ENCODE peak calls at places on chromosome 1, in nine cellular contexts. J, U, B, L, K, C, E, I and V are unnamed samples.

GRCh38 chr1:77762072-77762476 is 2.4 kb upstream of the USP33 start:
- DNase-seq in J (no peak), U (no peak), B (no peak), L (no peak), K (no peak), C (no peak), E (no peak), I (peak), V (peak)

GRCh38 chr1:67834246-67834877 is 1.1 kb upstream of the GNG12 start:
- DNase-seq in J (no peak), U (no peak), B (no peak), L (no peak), K (no peak), C (no peak), E (no peak), I (no peak), V (no peak)

GRCh38 chr1:96973605-96974004 is 252.0 kb downstream of the PTBP2 start:
- DNase-seq in J (no peak), U (no peak), B (no peak), L (peak), K (no peak), C (no peak), E (no peak), I (no peak), V (no peak)

GRCh38 chr1:119112791-119113190 is 27.7 kb downstream of the WARS2 start:
- DNase-seq in J (no peak), U (no peak), B (no peak), L (no peak), K (no peak), C (no peak), E (no peak), I (no peak), V (no peak)

GRCh38 chr1:33330906-33331305 is 10.0 kb upstream of the A3GALT2 start:
- DNase-seq in J (no peak), U (no peak), B (no peak), L (no peak), K (no peak), C (peak), E (no peak), I (no peak), V (no peak)

GRCh38 chr1:226553594-226554279 is 5.2 kb downstream of the STUM start:
- DNase-seq in J (no peak), U (no peak), B (no peak), L (no peak), K (no peak), C (no peak), E (no peak), I (peak), V (no peak)

GRCh38 chr1:84253891-84254290 is 47.6 kb upstream of the SAMD13 start:
- DNase-seq in J (peak), U (no peak), B (no peak), L (peak), K (no peak), C (no peak), E (no peak), I (no peak), V (no peak)

GRCh38 chr1:156963621-156964020 is 43.2 kb downstream of the LRRC71 start:
- DNase-seq in J (no peak), U (peak), B (no peak), L (no peak), K (no peak), C (peak), E (no peak), I (no peak), V (no peak)

GRCh38 chr1:57860333-57860732 is 436.5 kb upstream of the DAB1 start:
- DNase-seq in J (no peak), U (no peak), B (no peak), L (no peak), K (no peak), C (no peak), E (no peak), I (no peak), V (no peak)

GRCh38 chr1:226821719-226822085 is 48.7 kb upstream of the PSEN2 start:
- DNase-seq in J (no peak), U (no peak), B (no peak), L (no peak), K (no peak), C (no peak), E (no peak), I (no peak), V (no peak)

GRCh38 chr1:171389176-171389575 is 75.2 kb downstream of the FMO4 start:
- DNase-seq in J (no peak), U (no peak), B (no peak), L (no peak), K (no peak), C (no peak), E (no peak), I (no peak), V (no peak)

GRCh38 chr1:203346060-203346754 is 4.7 kb downstream of the FMOD start:
- DNase-seq in J (no peak), U (no peak), B (no peak), L (no peak), K (no peak), C (no peak), E (peak), I (no peak), V (peak)

GRCh38 chr1:202023033-202023433 is 12.6 kb downstream of the ELF3 start:
- DNase-seq in J (no peak), U (peak), B (no peak), L (peak), K (no peak), C (no peak), E (no peak), I (no peak), V (no peak)

GRCh38 chr1:221766210-221766609 is 24.3 kb upstream of the DUSP10 start:
- DNase-seq in J (no peak), U (no peak), B (no peak), L (no peak), K (no peak), C (no peak), E (no peak), I (no peak), V (no peak)

GRCh38 chr1:53139911-53140310 is 2.5 kb downstream of the SLC1A7 start:
- DNase-seq in J (no peak), U (no peak), B (no peak), L (no peak), K (no peak), C (no peak), E (no peak), I (no peak), V (no peak)

GRCh38 chr1:36911631-36912364 is 122.5 kb downstream of the GRIK3 start:
- DNase-seq in J (no peak), U (no peak), B (no peak), L (no peak), K (no peak), C (no peak), E (no peak), I (no peak), V (no peak)

GRCh38 chr1:35264861-35265260 is 3.6 kb upstream of the ZMYM4 start:
- DNase-seq in J (no peak), U (peak), B (no peak), L (peak), K (no peak), C (no peak), E (no peak), I (no peak), V (no peak)

GRCh38 chr1:171801395-171801990 is 20.0 kb downstream of the METTL13 start:
- DNase-seq in J (no peak), U (no peak), B (no peak), L (no peak), K (no peak), C (no peak), E (no peak), I (peak), V (peak)

GRCh38 chr1:184877992-184878391 is 96.3 kb downstream of the NIBAN1 start:
- DNase-seq in J (no peak), U (no peak), B (no peak), L (no peak), K (no peak), C (no peak), E (no peak), I (no peak), V (no peak)

GRCh38 chr1:231691618-231692259 is 65.1 kb downstream of the DISC1 start:
- DNase-seq in J (peak), U (no peak), B (no peak), L (no peak), K (no peak), C (no peak), E (no peak), I (peak), V (peak)

GRCh38 chr1:245894843-245895242 is 612.2 kb downstream of the SMYD3 start:
- DNase-seq in J (no peak), U (no peak), B (no peak), L (no peak), K (no peak), C (no peak), E (no peak), I (no peak), V (no peak)

GRCh38 chr1:52792002-52792401 is 50.6 kb upstream of the ZYG11A start:
- DNase-seq in J (no peak), U (no peak), B (no peak), L (no peak), K (no peak), C (no peak), E (no peak), I (no peak), V (no peak)

GRCh38 chr1:8202182-8202905 is 115.6 kb upstream of the SLC45A1 start:
- DNase-seq in J (peak), U (no peak), B (no peak), L (peak), K (no peak), C (peak), E (peak), I (peak), V (no peak)

GRCh38 chr1:59081795-59082194 is 215.1 kb upstream of the FGGY start:
- DNase-seq in J (no peak), U (no peak), B (no peak), L (no peak), K (no peak), C (no peak), E (no peak), I (no peak), V (no peak)

GRCh38 chr1:85465099-85465790 is at the start of gene DDAH1:
- DNase-seq in J (peak), U (no peak), B (peak), L (peak), K (no peak), C (peak), E (peak), I (no peak), V (no peak)

GRCh38 chr1:100794719-100795645 is 75.4 kb downstream of the VCAM1 start:
- DNase-seq in J (no peak), U (no peak), B (no peak), L (no peak), K (no peak), C (no peak), E (no peak), I (no peak), V (no peak)

GRCh38 chr1:233244183-233244582 is 51.3 kb downstream of the PCNX2 start:
- DNase-seq in J (no peak), U (no peak), B (no peak), L (peak), K (no peak), C (no peak), E (no peak), I (no peak), V (no peak)

GRCh38 chr1:5718716-5719632 is 273.3 kb downstream of the NPHP4 start:
- DNase-seq in J (no peak), U (no peak), B (no peak), L (no peak), K (no peak), C (peak), E (no peak), I (no peak), V (no peak)

GRCh38 chr1:158654570-158654969 is 31.9 kb downstream of the SPTA1 start:
- DNase-seq in J (no peak), U (no peak), B (no peak), L (no peak), K (no peak), C (no peak), E (no peak), I (no peak), V (no peak)

GRCh38 chr1:159991513-159991912 is 37.5 kb upstream of the SLAMF9 start:
- DNase-seq in J (no peak), U (no peak), B (no peak), L (no peak), K (no peak), C (no peak), E (no peak), I (no peak), V (no peak)

GRCh38 chr1:61184035-61184713 is 101.8 kb downstream of the NFIA start:
- DNase-seq in J (peak), U (peak), B (no peak), L (peak), K (peak), C (peak), E (peak), I (peak), V (peak)
- TF ChIP-seq POLR2A in J (no peak), U (no peak), B (no peak), L (peak), K (no peak), C (no peak), E (no peak), I (peak), V (no peak)

DNA sequence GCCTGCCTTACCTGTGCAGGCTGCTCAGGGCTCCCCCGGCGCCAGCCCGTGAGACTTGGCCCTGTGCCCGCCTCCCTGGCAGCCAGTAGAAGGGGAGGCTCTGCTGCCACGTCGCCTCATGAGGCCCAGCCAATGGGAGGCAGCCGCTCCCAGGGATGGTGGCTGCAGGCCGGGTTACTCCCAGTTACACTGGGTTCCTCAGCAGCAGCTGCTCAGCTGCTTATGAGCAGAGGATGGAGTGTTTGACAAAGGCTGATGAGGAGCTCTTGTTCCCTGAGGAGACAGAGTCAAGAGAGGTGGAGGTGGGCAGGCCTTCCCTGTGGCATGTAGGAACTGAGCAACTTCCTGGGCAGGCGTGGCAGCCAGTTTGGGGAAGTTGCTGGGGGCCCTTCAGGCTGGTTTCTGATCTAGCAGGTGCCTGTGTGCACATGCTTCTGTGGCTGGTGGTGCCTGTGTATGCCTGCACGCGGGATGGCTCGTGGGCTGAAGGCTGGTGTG is 5.6 kb downstream of the MFSD2A start:
- DNase-seq in J (no peak), U (peak), B (peak), L (peak), K (no peak), C (peak), E (no peak), I (peak), V (peak)
- TF ChIP-seq POLR2A in J (no peak), U (no peak), B (peak), L (no peak), K (no peak), C (no peak), E (no peak), I (no peak), V (peak)

DNA sequence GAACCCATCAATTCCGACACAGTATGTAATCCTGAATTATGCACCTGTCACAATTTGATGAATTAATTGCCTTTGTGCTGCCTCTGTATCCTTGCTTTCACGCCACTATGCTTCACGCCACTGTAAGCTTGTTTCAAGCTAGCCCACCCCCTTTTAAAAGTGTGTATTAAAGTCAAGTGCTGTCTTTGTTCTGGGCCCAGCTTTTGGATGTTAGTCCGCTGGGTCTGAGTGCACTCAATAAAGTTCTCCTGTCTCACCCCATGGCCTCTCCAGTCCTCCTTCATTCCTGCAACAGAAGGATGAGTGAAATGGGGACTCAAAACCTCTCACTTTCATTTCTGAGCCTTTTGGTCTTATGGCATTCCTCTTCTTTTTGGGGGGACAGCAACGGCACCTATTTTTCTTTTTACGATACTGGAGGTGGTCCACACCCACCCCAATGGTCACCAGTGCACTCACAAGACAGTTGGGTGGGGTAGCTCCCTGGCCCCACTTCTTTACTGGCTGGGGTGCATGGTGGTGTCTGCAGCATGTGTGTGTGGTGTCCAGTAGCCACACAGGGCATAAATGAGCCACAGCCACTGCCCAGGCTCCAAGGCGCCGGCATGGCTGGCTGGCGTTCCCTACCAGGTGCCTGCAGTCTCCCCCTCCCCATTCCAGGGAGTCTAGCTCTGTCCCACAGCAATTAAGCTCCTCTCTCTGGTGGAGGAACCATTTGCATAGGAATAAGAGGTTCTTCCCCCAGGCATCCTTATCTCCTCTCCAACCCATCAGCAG is 1.8 kb downstream of the THEM4 start:
- DNase-seq in J (no peak), U (no peak), B (no peak), L (no peak), K (no peak), C (no peak), E (no peak), I (no peak), V (peak)
- TF ChIP-seq POLR2A in J (no peak), U (no peak), B (no peak), L (no peak), K (no peak), C (no peak), E (no peak), I (peak), V (no peak)

GRCh38 chr1:207820568-207821463 is 69.0 kb downstream of the CD46 start:
- DNase-seq in J (peak), U (no peak), B (no peak), L (no peak), K (no peak), C (no peak), E (no peak), I (no peak), V (no peak)

GRCh38 chr1:207823531-207823879 is 71.7 kb downstream of the CD46 start:
- DNase-seq in J (no peak), U (no peak), B (no peak), L (no peak), K (no peak), C (no peak), E (no peak), I (no peak), V (no peak)

GRCh38 chr1:207822602-207823451 is 71.0 kb downstream of the CD46 start:
- DNase-seq in J (peak), U (peak), B (peak), L (peak), K (peak), C (peak), E (peak), I (peak), V (peak)

GRCh38 chr1:207822124-207822601 is 70.3 kb downstream of the CD46 start:
- DNase-seq in J (peak), U (no peak), B (peak), L (no peak), K (no peak), C (peak), E (no peak), I (no peak), V (no peak)

DNA sequence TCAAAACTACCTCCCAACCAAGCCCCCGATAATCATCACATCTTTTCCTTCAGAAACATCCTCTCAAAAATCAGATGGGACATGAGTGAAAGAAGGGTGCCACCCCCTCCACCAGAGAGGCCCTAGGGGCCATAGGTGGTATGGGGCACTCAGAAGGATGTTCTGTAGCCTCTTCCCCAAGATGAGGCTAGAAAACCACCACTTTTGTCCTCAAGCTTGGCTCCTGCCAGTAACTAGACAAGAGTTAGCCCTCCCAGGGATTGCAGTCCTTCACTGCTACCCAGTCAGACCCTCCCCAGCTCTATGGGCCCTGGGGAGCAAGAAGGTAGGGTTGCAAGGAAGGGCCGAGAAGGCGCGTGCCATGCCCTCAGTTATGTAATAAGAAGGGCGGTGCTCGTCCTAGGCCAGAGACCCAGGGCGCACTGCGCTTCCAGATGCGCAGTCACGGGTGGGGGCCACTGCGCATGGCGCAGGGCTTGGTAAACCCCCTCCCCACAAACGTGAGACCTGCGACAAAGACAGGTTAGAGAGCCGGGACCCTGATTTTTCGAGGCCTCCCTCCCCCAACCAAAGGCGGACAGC is 69.7 kb downstream of the CD46 start:
- DNase-seq in J (peak), U (no peak), B (no peak), L (peak), K (no peak), C (no peak), E (no peak), I (no peak), V (no peak)
- TF ChIP-seq POLR2A in J (no peak), U (no peak), B (no peak), L (peak), K (no peak), C (no peak), E (no peak), I (no peak), V (no peak)

GRCh38 chr1:211675230-211676105 is at the start of gene NEK2:
- DNase-seq in J (peak), U (peak), B (peak), L (peak), K (peak), C (peak), E (peak), I (peak), V (peak)
- TF ChIP-seq POLR2A in J (no peak), U (no peak), B (peak), L (no peak), K (no peak), C (no peak), E (no peak), I (peak), V (peak)

GRCh38 chr1:220527279-220528048 is 472 bp upstream of the MARK1 start:
- DNase-seq in J (peak), U (peak), B (no peak), L (peak), K (no peak), C (no peak), E (peak), I (no peak), V (no peak)
- TF ChIP-seq POLR2A in J (peak), U (no peak), B (no peak), L (peak), K (no peak), C (no peak), E (peak), I (no peak), V (no peak)

GRCh38 chr1:16459503-16459902 is 19.0 kb downstream of the NECAP2 start:
- DNase-seq in J (no peak), U (no peak), B (no peak), L (no peak), K (no peak), C (peak), E (no peak), I (no peak), V (no peak)
- TF ChIP-seq POLR2A in J (no peak), U (no peak), B (no peak), L (no peak), K (no peak), C (no peak), E (no peak), I (no peak), V (no peak)

GRCh38 chr1:9202240-9202870 is 32.2 kb upstream of the H6PD start:
- DNase-seq in J (no peak), U (no peak), B (no peak), L (no peak), K (no peak), C (no peak), E (no peak), I (no peak), V (no peak)
- TF ChIP-seq POLR2A in J (no peak), U (no peak), B (no peak), L (no peak), K (no peak), C (no peak), E (no peak), I (no peak), V (no peak)

DNA sequence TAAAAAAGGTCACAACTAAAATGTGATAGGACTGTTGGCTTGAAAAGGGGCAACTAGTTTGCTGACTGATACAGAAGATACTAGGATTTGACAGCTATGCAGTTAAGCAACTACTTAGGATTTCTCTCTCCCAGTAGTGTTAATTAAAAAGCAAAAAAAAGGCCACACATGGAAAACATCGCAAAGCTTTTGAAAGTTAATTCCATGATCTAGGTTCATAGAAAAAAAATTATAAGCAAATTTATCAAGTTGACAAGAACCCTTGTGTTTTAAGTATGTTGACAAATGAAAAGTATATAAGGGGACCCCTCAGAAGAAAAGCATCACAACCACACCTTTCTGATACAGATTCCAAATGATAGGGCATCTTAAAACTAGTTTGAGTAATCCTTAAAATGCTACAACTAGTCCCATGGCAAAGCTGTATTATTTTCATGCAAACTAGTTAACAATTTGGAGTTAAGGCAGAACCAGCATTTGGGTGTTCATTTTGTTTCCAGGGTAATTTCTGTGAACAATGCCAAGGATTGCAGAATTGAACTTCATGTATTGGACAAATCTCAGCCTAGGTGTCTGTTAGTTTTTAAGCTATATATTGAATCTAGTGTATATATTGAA is 4.1 kb downstream of the PNRC2 start:
- DNase-seq in J (no peak), U (no peak), B (no peak), L (no peak), K (no peak), C (no peak), E (no peak), I (no peak), V (no peak)
- TF ChIP-seq POLR2A in J (no peak), U (no peak), B (peak), L (no peak), K (no peak), C (no peak), E (no peak), I (peak), V (peak)